ENCODE peak calls at places on chromosomes 16 and 17, in six cellular contexts. One of them, this sample, is unnamed.

GRCh38 chr17:68290268-68290954 is 516 bp downstream of the SLC16A6 start:
- DNase-seq in dorsolateral prefrontal cortex: peak
- DNase-seq in kidney epithelial cell: no peak
- DNase-seq in AG04449: no peak
- DNase-seq in upper lobe of right lung: peak
- DNase-seq in A549: no peak
- DNase-seq in this sample: no peak

GRCh38 chr16:50050802-50051201 is 15.0 kb upstream of the HEATR3 start:
- DNase-seq in dorsolateral prefrontal cortex: no peak
- DNase-seq in kidney epithelial cell: no peak
- DNase-seq in AG04449: no peak
- DNase-seq in upper lobe of right lung: no peak
- DNase-seq in A549: no peak
- DNase-seq in this sample: peak

GRCh38 chr16:56519459-56520250 is at the start of gene BBS2:
- DNase-seq in dorsolateral prefrontal cortex: peak
- DNase-seq in kidney epithelial cell: peak
- DNase-seq in AG04449: no peak
- DNase-seq in upper lobe of right lung: peak
- DNase-seq in A549: peak
- DNase-seq in this sample: peak

GRCh38 chr16:81823111-81823510 is 44.0 kb downstream of the PLCG2 start:
- DNase-seq in dorsolateral prefrontal cortex: no peak
- DNase-seq in kidney epithelial cell: no peak
- DNase-seq in AG04449: no peak
- DNase-seq in upper lobe of right lung: no peak
- DNase-seq in A549: no peak
- DNase-seq in this sample: no peak

GRCh38 chr17:8101721-8102120 is 14.2 kb upstream of the ALOX12B start:
- DNase-seq in dorsolateral prefrontal cortex: no peak
- DNase-seq in kidney epithelial cell: no peak
- DNase-seq in AG04449: no peak
- DNase-seq in upper lobe of right lung: no peak
- DNase-seq in A549: no peak
- DNase-seq in this sample: no peak

GRCh38 chr17:70137451-70138230 is 31.7 kb upstream of the KCNJ2 start:
- DNase-seq in dorsolateral prefrontal cortex: no peak
- DNase-seq in kidney epithelial cell: peak
- DNase-seq in AG04449: peak
- DNase-seq in upper lobe of right lung: no peak
- DNase-seq in A549: peak
- DNase-seq in this sample: peak

GRCh38 chr17:58510075-58510474 is 4.4 kb downstream of the MTMR4 start:
- DNase-seq in dorsolateral prefrontal cortex: no peak
- DNase-seq in kidney epithelial cell: no peak
- DNase-seq in AG04449: no peak
- DNase-seq in upper lobe of right lung: no peak
- DNase-seq in A549: no peak
- DNase-seq in this sample: no peak

GRCh38 chr17:2950846-2951245 is 112.6 kb downstream of the OR1D5 start:
- DNase-seq in dorsolateral prefrontal cortex: peak
- DNase-seq in kidney epithelial cell: no peak
- DNase-seq in AG04449: no peak
- DNase-seq in upper lobe of right lung: peak
- DNase-seq in A549: no peak
- DNase-seq in this sample: no peak

GRCh38 chr17:82596837-82597672 is 51.2 kb downstream of the WDR45B start:
- DNase-seq in dorsolateral prefrontal cortex: no peak
- DNase-seq in kidney epithelial cell: no peak
- DNase-seq in AG04449: no peak
- DNase-seq in upper lobe of right lung: no peak
- DNase-seq in A549: no peak
- DNase-seq in this sample: no peak

GRCh38 chr16:3878610-3879009 is 1.9 kb downstream of the CREBBP start:
- DNase-seq in dorsolateral prefrontal cortex: no peak
- DNase-seq in kidney epithelial cell: no peak
- DNase-seq in AG04449: no peak
- DNase-seq in upper lobe of right lung: no peak
- DNase-seq in A549: no peak
- DNase-seq in this sample: peak

GRCh38 chr17:51305182-51305581 is 44.8 kb downstream of the UTP18 start:
- DNase-seq in dorsolateral prefrontal cortex: no peak
- DNase-seq in kidney epithelial cell: no peak
- DNase-seq in AG04449: no peak
- DNase-seq in upper lobe of right lung: no peak
- DNase-seq in A549: no peak
- DNase-seq in this sample: no peak

GRCh38 chr17:30920282-30920681 is 1.5 kb upstream of the ADAP2 start:
- DNase-seq in dorsolateral prefrontal cortex: no peak
- DNase-seq in kidney epithelial cell: no peak
- DNase-seq in AG04449: no peak
- DNase-seq in upper lobe of right lung: no peak
- DNase-seq in A549: peak
- DNase-seq in this sample: peak

GRCh38 chr16:67181346-67181745 is 2.4 kb downstream of the MATCAP1 start:
- DNase-seq in dorsolateral prefrontal cortex: no peak
- DNase-seq in kidney epithelial cell: no peak
- DNase-seq in AG04449: peak
- DNase-seq in upper lobe of right lung: no peak
- DNase-seq in A549: no peak
- DNase-seq in this sample: peak

GRCh38 chr16:27246439-27246838 is 22.1 kb downstream of the NSMCE1 start:
- DNase-seq in dorsolateral prefrontal cortex: no peak
- DNase-seq in kidney epithelial cell: no peak
- DNase-seq in AG04449: no peak
- DNase-seq in upper lobe of right lung: no peak
- DNase-seq in A549: no peak
- DNase-seq in this sample: no peak

GRCh38 chr17:55549140-55549539 is 37.9 kb upstream of the SMIM36 start:
- DNase-seq in dorsolateral prefrontal cortex: no peak
- DNase-seq in kidney epithelial cell: no peak
- DNase-seq in AG04449: no peak
- DNase-seq in upper lobe of right lung: no peak
- DNase-seq in A549: peak
- DNase-seq in this sample: peak

GRCh38 chr17:74442291-74442669 is 10.4 kb downstream of the GPRC5C start:
- DNase-seq in dorsolateral prefrontal cortex: no peak
- DNase-seq in kidney epithelial cell: no peak
- DNase-seq in AG04449: no peak
- DNase-seq in upper lobe of right lung: no peak
- DNase-seq in A549: no peak
- DNase-seq in this sample: no peak

GRCh38 chr16:88691129-88691813 is 5.0 kb upstream of the SNAI3 start:
- DNase-seq in dorsolateral prefrontal cortex: no peak
- DNase-seq in kidney epithelial cell: no peak
- DNase-seq in AG04449: no peak
- DNase-seq in upper lobe of right lung: peak
- DNase-seq in A549: no peak
- DNase-seq in this sample: no peak

GRCh38 chr17:15342460-15342859 is 1.1 kb upstream of the TEKT3 start:
- DNase-seq in dorsolateral prefrontal cortex: no peak
- DNase-seq in kidney epithelial cell: no peak
- DNase-seq in AG04449: no peak
- DNase-seq in upper lobe of right lung: no peak
- DNase-seq in A549: no peak
- DNase-seq in this sample: peak
- TF ChIP-seq CTCF in dorsolateral prefrontal cortex: no peak
- TF ChIP-seq CTCF in kidney epithelial cell: no peak
- TF ChIP-seq CTCF in AG04449: no peak
- TF ChIP-seq CTCF in upper lobe of right lung: no peak
- TF ChIP-seq CTCF in A549: no peak
- TF ChIP-seq CTCF in this sample: no peak

GRCh38 chr16:1983053-1983543 is 895 bp upstream of the GFER start:
- DNase-seq in dorsolateral prefrontal cortex: no peak
- DNase-seq in kidney epithelial cell: no peak
- DNase-seq in AG04449: no peak
- DNase-seq in upper lobe of right lung: no peak
- DNase-seq in A549: no peak
- DNase-seq in this sample: no peak
- H3K4me3 ChIP-seq in dorsolateral prefrontal cortex: peak
- H3K4me3 ChIP-seq in kidney epithelial cell: peak
- H3K4me3 ChIP-seq in AG04449: peak
- H3K4me3 ChIP-seq in upper lobe of right lung: peak
- H3K4me3 ChIP-seq in A549: peak
- H3K4me3 ChIP-seq in this sample: peak

DNA sequence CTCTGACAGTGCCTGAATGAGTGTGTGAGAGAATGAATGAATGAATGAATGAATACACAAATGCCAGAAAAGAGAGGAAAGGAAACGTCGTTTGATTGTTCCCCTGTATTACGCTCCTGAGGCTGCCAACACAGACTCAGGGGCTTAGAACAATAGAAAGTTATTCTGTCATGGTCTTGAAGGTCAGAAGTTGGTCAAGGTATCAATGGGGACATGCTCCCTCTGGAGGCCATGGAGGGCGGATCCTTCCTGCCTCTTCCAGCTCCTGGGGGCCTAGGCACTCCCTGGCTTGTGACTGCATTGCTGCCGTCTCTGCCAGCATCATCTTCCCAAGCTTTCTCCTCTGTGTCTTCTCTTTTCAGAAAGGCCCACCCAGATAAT is 1.5 kb upstream of the SLC38A8 start:
- DNase-seq in dorsolateral prefrontal cortex: no peak
- DNase-seq in kidney epithelial cell: no peak
- DNase-seq in AG04449: no peak
- DNase-seq in upper lobe of right lung: no peak
- DNase-seq in A549: peak
- DNase-seq in this sample: peak
- TF ChIP-seq CTCF in dorsolateral prefrontal cortex: no peak
- TF ChIP-seq CTCF in kidney epithelial cell: peak
- TF ChIP-seq CTCF in AG04449: peak
- TF ChIP-seq CTCF in upper lobe of right lung: peak
- TF ChIP-seq CTCF in A549: peak
- TF ChIP-seq CTCF in this sample: peak

DNA sequence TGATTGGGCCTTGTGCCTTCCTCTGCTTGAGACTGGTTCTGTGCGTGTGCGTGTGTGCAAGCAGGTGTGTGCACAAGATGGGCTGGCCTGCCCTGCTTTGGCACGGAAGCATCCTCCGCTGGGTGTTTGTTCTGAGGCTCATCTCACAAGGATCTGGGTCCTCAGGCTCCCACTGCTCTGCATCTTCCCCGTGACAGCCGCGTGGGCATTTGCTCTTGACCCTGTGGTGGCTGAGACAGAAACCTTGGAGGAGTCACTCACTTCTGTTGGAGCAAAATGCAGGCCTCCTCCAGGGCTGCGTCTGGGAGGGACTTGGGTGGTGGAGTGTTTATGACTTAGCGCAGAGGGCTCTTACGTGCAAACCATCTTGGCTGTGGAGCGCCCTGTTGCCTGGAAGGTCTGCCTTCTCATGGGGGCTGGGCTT is 119.2 kb downstream of the RPTOR start:
- DNase-seq in dorsolateral prefrontal cortex: no peak
- DNase-seq in kidney epithelial cell: no peak
- DNase-seq in AG04449: no peak
- DNase-seq in upper lobe of right lung: no peak
- DNase-seq in A549: no peak
- DNase-seq in this sample: peak
- H3K4me3 ChIP-seq in dorsolateral prefrontal cortex: no peak
- H3K4me3 ChIP-seq in kidney epithelial cell: no peak
- H3K4me3 ChIP-seq in AG04449: no peak
- H3K4me3 ChIP-seq in upper lobe of right lung: no peak
- H3K4me3 ChIP-seq in A549: no peak
- H3K4me3 ChIP-seq in this sample: no peak

DNA sequence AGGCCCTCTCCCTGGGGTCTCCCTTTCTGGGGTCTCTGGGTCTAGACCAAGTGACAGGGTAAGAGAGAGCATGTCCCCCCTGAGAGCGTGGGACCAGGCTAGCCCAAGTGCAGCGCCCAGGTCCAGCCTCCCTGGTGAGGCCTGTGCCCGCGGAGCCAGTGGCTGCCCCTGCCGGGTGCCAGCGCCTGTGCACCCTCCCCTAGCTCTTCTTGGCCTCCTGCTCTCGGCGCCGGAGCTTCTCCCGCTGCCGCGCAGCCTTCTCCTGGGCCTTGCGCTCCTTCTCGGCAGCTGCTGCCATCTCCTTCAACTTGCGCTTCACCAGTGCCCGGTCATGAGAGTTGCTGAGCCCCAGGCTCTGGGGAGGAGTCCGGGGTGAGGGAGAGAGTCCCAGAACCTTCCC is 17.3 kb downstream of the SAMD14 start:
- DNase-seq in dorsolateral prefrontal cortex: no peak
- DNase-seq in kidney epithelial cell: no peak
- DNase-seq in AG04449: no peak
- DNase-seq in upper lobe of right lung: no peak
- DNase-seq in A549: no peak
- DNase-seq in this sample: no peak
- TF ChIP-seq CTCF in dorsolateral prefrontal cortex: no peak
- TF ChIP-seq CTCF in kidney epithelial cell: no peak
- TF ChIP-seq CTCF in AG04449: no peak
- TF ChIP-seq CTCF in upper lobe of right lung: no peak
- TF ChIP-seq CTCF in A549: no peak
- TF ChIP-seq CTCF in this sample: no peak

DNA sequence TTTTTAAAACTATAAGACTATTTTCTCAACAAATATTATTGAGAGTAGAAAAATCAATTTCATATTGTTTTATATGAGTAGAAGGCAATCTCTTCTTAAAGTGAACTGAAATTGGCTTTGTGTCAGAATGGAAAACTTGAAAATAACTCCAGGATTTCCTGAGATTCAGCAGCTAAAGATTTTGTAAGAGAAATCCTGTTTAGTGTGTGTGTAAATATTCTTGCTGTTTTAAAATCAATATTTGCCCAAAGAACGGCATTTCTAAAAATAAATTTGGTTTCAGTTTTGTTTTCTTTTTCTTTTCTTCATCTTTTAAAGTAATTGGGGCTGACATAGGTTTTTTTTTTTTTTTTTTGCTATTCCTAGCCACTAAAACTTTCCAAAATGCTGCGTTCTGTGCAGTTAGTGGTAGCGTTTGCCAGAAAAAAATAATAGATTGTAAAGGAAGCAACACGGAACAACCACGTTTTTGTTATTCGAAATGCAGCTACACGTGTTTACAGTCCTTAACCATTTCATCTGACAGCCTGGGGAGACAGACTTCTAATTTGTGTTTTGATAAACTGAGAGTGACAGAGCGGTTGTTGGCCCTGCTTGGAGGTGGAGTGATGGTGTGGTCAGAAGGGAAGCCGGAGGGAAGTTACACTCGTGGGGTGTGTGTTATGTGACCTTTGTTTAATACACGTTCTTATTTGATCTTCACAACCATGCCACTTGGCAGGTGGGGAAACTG is 21.6 kb upstream of the SMPD3 start:
- DNase-seq in dorsolateral prefrontal cortex: no peak
- DNase-seq in kidney epithelial cell: no peak
- DNase-seq in AG04449: no peak
- DNase-seq in upper lobe of right lung: no peak
- DNase-seq in A549: no peak
- DNase-seq in this sample: no peak
- H3K4me3 ChIP-seq in dorsolateral prefrontal cortex: no peak
- H3K4me3 ChIP-seq in kidney epithelial cell: no peak
- H3K4me3 ChIP-seq in AG04449: no peak
- H3K4me3 ChIP-seq in upper lobe of right lung: peak
- H3K4me3 ChIP-seq in A549: no peak
- H3K4me3 ChIP-seq in this sample: peak

GRCh38 chr17:18314731-18315497 is at the start of the genes SMCR8 and TOP3A:
- DNase-seq in dorsolateral prefrontal cortex: peak
- DNase-seq in kidney epithelial cell: peak
- DNase-seq in AG04449: peak
- DNase-seq in upper lobe of right lung: peak
- DNase-seq in A549: peak
- DNase-seq in this sample: peak
- TF ChIP-seq CTCF in dorsolateral prefrontal cortex: peak
- TF ChIP-seq CTCF in kidney epithelial cell: no peak
- TF ChIP-seq CTCF in AG04449: no peak
- TF ChIP-seq CTCF in upper lobe of right lung: no peak
- TF ChIP-seq CTCF in A549: no peak
- TF ChIP-seq CTCF in this sample: no peak

GRCh38 chr17:37492167-37492566 is 2.5 kb downstream of the DUSP14 start:
- DNase-seq in dorsolateral prefrontal cortex: no peak
- DNase-seq in kidney epithelial cell: no peak
- DNase-seq in AG04449: no peak
- DNase-seq in upper lobe of right lung: no peak
- DNase-seq in A549: no peak
- DNase-seq in this sample: no peak
- H3K4me3 ChIP-seq in dorsolateral prefrontal cortex: peak
- H3K4me3 ChIP-seq in kidney epithelial cell: no peak
- H3K4me3 ChIP-seq in AG04449: peak
- H3K4me3 ChIP-seq in upper lobe of right lung: no peak
- H3K4me3 ChIP-seq in A549: no peak
- H3K4me3 ChIP-seq in this sample: peak

This sample was measured in fibroblast of villous mesenchyme.